ENCODE peak calls at places on chromosomes 6 and 20, in seven cellular contexts. S is mammary epithelial cell; I is mucosa of descending colon; E is GM23338; R is left ventricle myocardium inferior; O is SK-N-SH; P is CD8-positive, alpha-beta memory T cell. C is an unnamed sample.

GRCh38 chr20:50867805-50868204 is 63.4 kb downstream of the ADNP start:
- DNase-seq in S (no peak), I (no peak), E (no peak), R (no peak), O (no peak), P (no peak), C (no peak)

GRCh38 chr6:79335133-79335674 is 100.7 kb upstream of the HMGN3 start:
- DNase-seq in S (peak; percentile 14), I (no peak), E (no peak), R (no peak), O (no peak), P (no peak), C (no peak)

GRCh38 chr20:33554914-33555420 is 65.1 kb downstream of the CBFA2T2 start:
- DNase-seq in S (peak; percentile 86), I (peak; percentile 55), E (peak; percentile 84), R (no peak), O (no peak), P (peak; percentile 17), C (peak; percentile 19)

GRCh38 chr20:13353261-13353945 is 132.3 kb downstream of the ISM1 start:
- DNase-seq in S (peak; percentile 9), I (no peak), E (no peak), R (no peak), O (no peak), P (no peak), C (no peak)

GRCh38 chr6:15518057-15518456 is 144.8 kb downstream of the DTNBP1 start:
- DNase-seq in S (no peak), I (no peak), E (no peak), R (no peak), O (no peak), P (no peak), C (no peak)

GRCh38 chr6:10721850-10722569 is 860 bp upstream of the TMEM14C start:
- DNase-seq in S (no peak), I (no peak), E (no peak), R (no peak), O (no peak), P (no peak), C (no peak)

GRCh38 chr6:147621280-147621679 is 112.8 kb downstream of the SAMD5 start:
- DNase-seq in S (no peak), I (no peak), E (no peak), R (no peak), O (no peak), P (no peak), C (peak; percentile 51)

GRCh38 chr20:55264825-55265224 is 740.5 kb downstream of the CBLN4 start:
- DNase-seq in S (no peak), I (no peak), E (no peak), R (no peak), O (no peak), P (no peak), C (no peak)

GRCh38 chr20:14919473-14920157 is 582.2 kb upstream of the FLRT3 start:
- DNase-seq in S (peak; percentile 72), I (peak; percentile 30), E (peak; percentile 89), R (no peak), O (no peak), P (no peak), C (no peak)

GRCh38 chr6:121666809-121667208 is 231.4 kb downstream of the GJA1 start:
- DNase-seq in S (peak; percentile 64), I (no peak), E (no peak), R (no peak), O (no peak), P (no peak), C (no peak)

GRCh38 chr6:72446427-72446826 is 175.4 kb upstream of the KCNQ5 start:
- DNase-seq in S (no peak), I (no peak), E (peak; percentile 4), R (no peak), O (no peak), P (no peak), C (no peak)

GRCh38 chr20:4053516-4053919 is 38.2 kb upstream of the RNF24 start:
- DNase-seq in S (peak; percentile 83), I (no peak), E (no peak), R (no peak), O (no peak), P (no peak), C (no peak)

GRCh38 chr20:30168025-30168799 is 1089.3 kb upstream of the DEFB115 start:
- DNase-seq in S (no peak), I (no peak), E (peak; percentile 4), R (no peak), O (peak; percentile 76), P (no peak), C (no peak)

GRCh38 chr6:30787954-30788353 is 43.6 kb upstream of the IER3 start:
- DNase-seq in S (no peak), I (no peak), E (no peak), R (no peak), O (no peak), P (no peak), C (no peak)

GRCh38 chr20:17024513-17025105 is 202.2 kb upstream of the PCSK2 start:
- DNase-seq in S (no peak), I (no peak), E (peak; percentile 64), R (no peak), O (no peak), P (no peak), C (no peak)

GRCh38 chr6:167530960-167531359 is 206.1 kb downstream of the TTLL2 start:
- DNase-seq in S (no peak), I (no peak), E (no peak), R (no peak), O (no peak), P (no peak), C (no peak)

GRCh38 chr20:11403711-11404110 is 514.0 kb upstream of the BTBD3 start:
- DNase-seq in S (no peak), I (no peak), E (no peak), R (no peak), O (no peak), P (no peak), C (no peak)

GRCh38 chr6:141097471-141097870 is 1035.3 kb upstream of the GJE1 start:
- DNase-seq in S (peak; percentile 61), I (no peak), E (no peak), R (no peak), O (no peak), P (no peak), C (no peak)

GRCh38 chr6:41767112-41767946 is 12.4 kb downstream of the FRS3 start:
- DNase-seq in S (peak; percentile 87), I (peak; percentile 67), E (no peak), R (peak; percentile 31), O (peak; percentile 89), P (no peak), C (peak; percentile 87)

GRCh38 chr6:151096691-151097090 is 143.1 kb upstream of the AKAP12 start:
- DNase-seq in S (no peak), I (no peak), E (no peak), R (no peak), O (no peak), P (no peak), C (no peak)

GRCh38 chr6:15522026-15522425 is 140.8 kb downstream of the DTNBP1 start:
- DNase-seq in S (no peak), I (no peak), E (no peak), R (no peak), O (no peak), P (no peak), C (peak; percentile 18)

GRCh38 chr20:1813101-1813529 is 82.1 kb upstream of the SIRPA start:
- DNase-seq in S (peak; percentile 84), I (peak; percentile 52), E (no peak), R (peak; percentile 69), O (no peak), P (no peak), C (peak; percentile 90)
- H3K4me1 ChIP-seq in S (peaks cover 83% of the 10 kb centered on the region), I (peaks cover 5% of the 10 kb centered on the region), E (peaks cover 18% of the 10 kb centered on the region), R (peaks cover 71% of the 10 kb centered on the region), O (peaks cover 57% of the 10 kb centered on the region), P (peaks cover 6% of the 10 kb centered on the region), C (peaks cover 35% of the 10 kb centered on the region)

DNA sequence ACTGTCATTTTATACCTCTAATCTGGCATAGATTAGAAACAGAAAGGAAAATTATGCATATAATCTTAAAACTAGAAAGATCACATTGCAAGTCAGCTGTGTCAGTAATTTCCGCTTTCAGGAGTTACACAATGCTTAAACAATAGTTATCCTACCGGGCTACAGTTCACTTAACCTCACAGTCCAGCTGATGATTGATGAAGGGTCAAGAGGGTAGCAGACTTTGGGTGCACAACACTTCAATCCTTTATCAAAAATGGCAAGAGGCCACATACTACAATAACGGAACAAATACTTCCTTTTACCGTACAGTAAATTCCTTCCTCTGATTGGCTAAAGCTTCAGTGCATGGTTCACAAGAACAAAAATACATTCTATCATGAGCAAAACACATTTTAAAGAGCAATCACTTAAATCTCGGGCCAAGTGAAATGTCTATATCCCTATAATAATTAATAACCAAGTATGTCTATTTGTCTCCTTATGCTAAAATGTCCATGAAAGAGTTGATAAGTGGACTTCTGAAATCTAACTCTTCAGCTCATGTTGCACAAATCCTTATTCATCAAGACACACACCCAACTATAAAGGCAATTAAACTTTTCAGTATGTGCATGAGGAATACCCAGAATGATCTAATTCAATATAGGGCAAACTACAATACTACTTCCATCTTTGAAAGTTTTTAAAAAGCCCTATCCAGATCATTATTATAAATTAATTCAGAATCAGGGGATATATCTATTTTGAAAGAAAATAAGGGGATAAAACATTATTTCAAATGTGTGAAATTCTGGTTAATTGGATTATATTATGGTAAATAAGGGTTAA is 76.8 kb downstream of the HIVEP2 start:
- DNase-seq in S (no peak), I (no peak), E (no peak), R (no peak), O (no peak), P (no peak), C (peak; percentile 49)
- H3K4me1 ChIP-seq in S (peaks cover 25% of the 10 kb centered on the region), I (peaks cover 10% of the 10 kb centered on the region), E (peaks cover 14% of the 10 kb centered on the region), R (peaks cover 83% of the 10 kb centered on the region), O (no peaks in the 10 kb centered on the region), P (peaks cover 62% of the 10 kb centered on the region), C (peaks cover 49% of the 10 kb centered on the region)

DNA sequence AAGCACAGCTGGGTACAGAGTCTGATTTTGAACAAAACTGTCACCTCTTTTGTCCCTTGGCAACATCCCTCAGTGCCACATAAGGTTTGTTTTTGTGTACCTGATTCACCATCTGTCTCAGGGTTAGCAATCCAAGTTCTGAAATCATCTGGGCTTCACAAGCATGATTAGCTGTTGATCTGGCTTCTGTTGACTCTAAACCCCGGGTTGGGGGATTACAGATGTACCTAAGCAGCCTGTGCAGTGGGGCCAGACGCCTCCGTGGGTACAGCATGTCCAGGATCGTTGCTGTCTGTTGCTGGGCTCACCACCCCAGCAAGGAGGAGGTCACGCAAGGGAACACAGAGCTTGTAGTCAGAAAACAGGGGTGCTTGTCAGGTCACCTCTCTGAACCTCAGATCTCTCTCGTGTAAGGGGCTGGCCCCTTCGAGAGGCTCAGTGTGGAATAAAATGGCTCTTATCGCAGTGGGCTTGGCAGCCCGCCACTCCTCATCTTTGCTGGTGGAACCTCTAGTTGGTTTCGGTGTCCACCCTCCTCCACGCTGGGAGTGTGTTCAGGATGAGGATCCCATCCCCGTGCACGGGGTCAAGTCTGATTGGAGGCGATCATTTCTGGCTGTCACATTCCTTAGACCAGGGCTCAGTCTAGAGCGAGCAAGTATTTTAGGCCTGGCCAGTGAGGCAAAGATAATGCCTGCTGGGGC is 39.1 kb upstream of the ZNF831 start:
- DNase-seq in S (no peak), I (no peak), E (no peak), R (no peak), O (no peak), P (no peak), C (no peak)
- H3K4me1 ChIP-seq in S (no peaks in the 10 kb centered on the region), I (no peaks in the 10 kb centered on the region), E (peaks cover 29% of the 10 kb centered on the region), R (no peaks in the 10 kb centered on the region), O (no peaks in the 10 kb centered on the region), P (peaks cover 50% of the 10 kb centered on the region), C (no peaks in the 10 kb centered on the region)

DNA sequence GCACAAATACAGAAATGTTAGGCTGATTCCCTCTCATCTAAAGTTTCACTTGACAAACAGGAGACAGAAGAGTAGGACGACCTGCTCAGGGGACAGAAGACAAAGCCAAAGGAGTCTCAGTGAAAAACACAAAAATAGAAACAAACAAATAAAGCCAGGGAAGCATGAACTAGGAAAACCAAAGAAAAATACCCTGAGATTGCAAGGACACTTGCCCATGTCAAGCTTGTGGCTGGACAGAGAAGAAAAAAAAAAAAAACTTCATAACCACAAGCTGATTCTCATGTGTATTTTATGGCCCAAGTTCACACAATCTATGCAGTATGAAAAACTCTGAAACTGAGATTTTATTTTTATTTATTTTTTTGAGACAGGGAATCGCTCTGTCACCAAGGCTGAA is 85.6 kb upstream of the BEND6 start:
- DNase-seq in S (no peak), I (no peak), E (no peak), R (no peak), O (no peak), P (no peak), C (no peak)
- H3K4me1 ChIP-seq in S (peaks cover 43% of the 10 kb centered on the region), I (peaks cover 6% of the 10 kb centered on the region), E (peaks cover 31% of the 10 kb centered on the region), R (no peaks in the 10 kb centered on the region), O (peaks cover 35% of the 10 kb centered on the region), P (no peaks in the 10 kb centered on the region), C (no peaks in the 10 kb centered on the region)

C was measured in adrenal gland.